ENCODE peak calls at places on chromosomes 12 and 14, in six cellular contexts. A is small intestine, R is pancreas, Z is psoas muscle, N is uterus, D is HCT116. J is an unnamed sample. For H3K4me1, the result is how much of the 10 kb centered on the place peaks cover.

GRCh38 chr12:110234197-110235154 is 46.6 kb upstream of the ATP2A2 start:
- DNase-seq in A (peak), R (no peak), Z (no peak), N (no peak), D (no peak), J (no peak)

GRCh38 chr12:112199136-112199535 is 73.8 kb downstream of the TRAFD1 start:
- DNase-seq in A (no peak), R (no peak), Z (no peak), N (no peak), D (no peak), J (no peak)

GRCh38 chr12:66176525-66176924 is 6.7 kb upstream of the TMBIM4 start:
- DNase-seq in A (peak), R (no peak), Z (no peak), N (no peak), D (no peak), J (no peak)

GRCh38 chr14:59918824-59919581 is 941 bp upstream of the LRRC9 start:
- DNase-seq in A (no peak), R (no peak), Z (peak), N (no peak), D (peak), J (no peak)

GRCh38 chr14:21735639-21736307 is 62.2 kb upstream of the OR4E1 start:
- DNase-seq in A (no peak), R (no peak), Z (no peak), N (no peak), D (no peak), J (no peak)

GRCh38 chr12:25497021-25497420 is 56.1 kb downstream of the LMNTD1 start:
- DNase-seq in A (no peak), R (no peak), Z (no peak), N (no peak), D (no peak), J (no peak)

GRCh38 chr14:104735830-104736642 is 12.0 kb downstream of the ADSS1 start:
- DNase-seq in A (no peak), R (no peak), Z (peak), N (peak), D (no peak), J (peak)

GRCh38 chr12:72072613-72073212 is 134.1 kb downstream of the TPH2 start:
- DNase-seq in A (no peak), R (no peak), Z (no peak), N (no peak), D (no peak), J (no peak)

GRCh38 chr12:29067430-29067829 is 81.6 kb upstream of the FAR2 start:
- DNase-seq in A (no peak), R (no peak), Z (peak), N (no peak), D (no peak), J (no peak)

GRCh38 chr14:96297000-96297399 is 41.0 kb downstream of the BDKRB1 start:
- DNase-seq in A (peak), R (no peak), Z (no peak), N (no peak), D (no peak), J (no peak)

GRCh38 chr12:52870361-52871290 is 21.8 kb upstream of the KRT78 start:
- DNase-seq in A (peak), R (peak), Z (peak), N (no peak), D (no peak), J (peak)

GRCh38 chr12:118981285-118982201 is at the start of gene SRRM4:
- DNase-seq in A (no peak), R (peak), Z (no peak), N (no peak), D (no peak), J (no peak)

GRCh38 chr12:93526786-93527428 is 45.6 kb upstream of the SOCS2 start:
- DNase-seq in A (peak), R (no peak), Z (no peak), N (no peak), D (peak), J (no peak)

GRCh38 chr12:96141216-96141944 is 52.8 kb upstream of the ELK3 start:
- DNase-seq in A (no peak), R (no peak), Z (no peak), N (no peak), D (no peak), J (no peak)

GRCh38 chr12:8899835-8900234 is 14.5 kb upstream of the PHC1 start:
- DNase-seq in A (no peak), R (no peak), Z (no peak), N (no peak), D (no peak), J (no peak)

GRCh38 chr14:25050494-25051170 is 685 bp upstream of the STXBP6 start:
- DNase-seq in A (peak), R (no peak), Z (no peak), N (no peak), D (no peak), J (peak)

GRCh38 chr12:6399884-6400670 is 16.1 kb downstream of the LTBR start:
- DNase-seq in A (peak), R (no peak), Z (no peak), N (no peak), D (no peak), J (no peak)

GRCh38 chr12:120429368-120429767 is 8.5 kb upstream of the COX6A1 start:
- DNase-seq in A (peak), R (no peak), Z (no peak), N (no peak), D (no peak), J (peak)

GRCh38 chr12:109820921-109821381 is 12.2 kb downstream of the TRPV4 start:
- DNase-seq in A (no peak), R (no peak), Z (no peak), N (no peak), D (no peak), J (no peak)

GRCh38 chr14:104399432-104400155 is 180.0 kb upstream of the C14orf180 start:
- DNase-seq in A (no peak), R (no peak), Z (no peak), N (no peak), D (no peak), J (no peak)

GRCh38 chr12:12018454-12018853 is 52.3 kb upstream of the BCL2L14 start:
- DNase-seq in A (no peak), R (no peak), Z (no peak), N (no peak), D (no peak), J (no peak)

GRCh38 chr12:79121486-79121885 is 256.9 kb downstream of the SYT1 start:
- DNase-seq in A (no peak), R (no peak), Z (no peak), N (no peak), D (peak), J (no peak)

GRCh38 chr14:37122288-37122687 is 50.1 kb downstream of the SLC25A21 start:
- DNase-seq in A (no peak), R (no peak), Z (no peak), N (no peak), D (peak), J (no peak)

GRCh38 chr14:89302396-89302950 is 114.6 kb downstream of the FOXN3 start:
- DNase-seq in A (no peak), R (no peak), Z (no peak), N (no peak), D (peak), J (no peak)

GRCh38 chr12:3132636-3133409 is 55.6 kb downstream of the TSPAN9 start:
- DNase-seq in A (no peak), R (no peak), Z (no peak), N (peak), D (no peak), J (no peak)

GRCh38 chr12:51188359-51189051 is 15.6 kb upstream of the TFCP2 start:
- DNase-seq in A (no peak), R (no peak), Z (no peak), N (no peak), D (no peak), J (no peak)

GRCh38 chr14:100557658-100558057 is 29.6 kb downstream of the BEGAIN start:
- DNase-seq in A (no peak), R (no peak), Z (no peak), N (no peak), D (no peak), J (no peak)

GRCh38 chr12:66555113-66555512 is 123.8 kb downstream of the GRIP1 start:
- DNase-seq in A (no peak), R (no peak), Z (no peak), N (no peak), D (no peak), J (no peak)

GRCh38 chr12:121676190-121676589 is 6.7 kb upstream of the MORN3 start:
- DNase-seq in A (no peak), R (no peak), Z (no peak), N (no peak), D (no peak), J (no peak)

GRCh38 chr14:81303258-81303935 is 82.6 kb upstream of the GTF2A1 start:
- DNase-seq in A (peak), R (peak), Z (peak), N (peak), D (peak), J (peak)

GRCh38 chr12:94193168-94193567 is 44.8 kb downstream of the PLXNC1 start:
- DNase-seq in A (no peak), R (no peak), Z (no peak), N (no peak), D (no peak), J (no peak)

GRCh38 chr14:44531648-44532047 is 24.6 kb upstream of the FSCB start:
- DNase-seq in A (no peak), R (no peak), Z (no peak), N (no peak), D (no peak), J (no peak)

GRCh38 chr14:75445958-75446357 is 18.1 kb downstream of the JDP2 start:
- DNase-seq in A (no peak), R (no peak), Z (no peak), N (no peak), D (no peak), J (no peak)

GRCh38 chr12:75444444-75445136 is 36.0 kb upstream of the GLIPR1 start:
- DNase-seq in A (no peak), R (no peak), Z (no peak), N (no peak), D (no peak), J (no peak)

GRCh38 chr12:105222726-105223357 is 13.1 kb downstream of the APPL2 start:
- DNase-seq in A (no peak), R (no peak), Z (no peak), N (no peak), D (no peak), J (no peak)

GRCh38 chr12:105222326-105222655 is 13.7 kb downstream of the APPL2 start:
- DNase-seq in A (no peak), R (no peak), Z (no peak), N (no peak), D (no peak), J (no peak)

GRCh38 chr12:105220929-105221290 is 15.1 kb downstream of the APPL2 start:
- DNase-seq in A (peak), R (no peak), Z (no peak), N (no peak), D (no peak), J (no peak)

GRCh38 chr12:105220150-105220928 is 15.6 kb downstream of the APPL2 start:
- DNase-seq in A (no peak), R (no peak), Z (no peak), N (no peak), D (no peak), J (no peak)

DNA sequence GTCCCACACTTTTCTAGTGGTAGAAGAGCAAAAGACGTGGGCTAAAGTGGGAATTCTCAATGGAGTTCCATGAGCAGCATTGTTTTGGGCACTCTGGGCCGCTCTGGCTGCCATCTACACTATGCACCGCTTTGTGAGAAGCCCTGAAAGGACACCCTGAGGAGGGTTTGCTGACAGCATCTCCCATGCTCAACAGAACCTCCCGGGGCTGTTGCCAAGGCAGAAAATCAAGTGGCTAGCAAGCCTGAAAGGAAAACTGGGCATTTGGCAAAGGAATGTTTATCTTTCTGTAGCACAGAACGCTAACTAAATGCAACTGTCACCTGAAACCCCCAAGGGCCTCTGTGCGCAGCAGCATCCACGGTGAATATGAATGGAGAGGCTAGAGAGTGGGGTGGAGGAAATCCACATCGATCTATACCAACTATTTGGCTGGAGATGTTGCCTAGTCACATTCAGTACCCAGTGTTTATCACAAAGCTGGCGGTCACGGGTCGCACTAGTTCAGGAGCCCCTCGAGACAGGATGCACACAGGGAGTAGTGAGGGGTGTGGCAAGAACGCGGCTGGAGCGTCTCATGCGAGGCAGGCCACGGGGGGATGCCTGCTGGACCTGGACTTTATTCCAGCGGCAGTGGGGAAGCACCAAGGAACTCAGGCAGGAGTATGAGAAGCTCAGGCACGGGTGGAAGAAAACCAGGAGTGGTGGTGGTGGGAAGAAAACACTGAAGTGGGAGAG is 14.2 kb downstream of the APPL2 start:
- DNase-seq in A (no peak), R (no peak), Z (no peak), N (no peak), D (no peak), J (no peak)
- H3K4me1 ChIP-seq in A (under half), R (under half), Z (under half), N (under half), D (under half), J (under half)

GRCh38 chr14:92516344-92516965 is 2.9 kb downstream of the RIN3 start:
- DNase-seq in A (no peak), R (no peak), Z (no peak), N (no peak), D (no peak), J (no peak)
- H3K4me1 ChIP-seq in A (under half), R (under half), Z (under half), N (under half), D (under half), J (under half)

GRCh38 chr12:32894566-32894965 is 2.0 kb downstream of the PKP2 start:
- DNase-seq in A (peak), R (no peak), Z (no peak), N (no peak), D (no peak), J (no peak)

GRCh38 chr12:32891956-32892355 is 4.6 kb downstream of the PKP2 start:
- DNase-seq in A (no peak), R (no peak), Z (no peak), N (no peak), D (no peak), J (no peak)

GRCh38 chr12:32893008-32893407 is 3.6 kb downstream of the PKP2 start:
- DNase-seq in A (no peak), R (no peak), Z (no peak), N (no peak), D (no peak), J (no peak)

GRCh38 chr12:32891526-32891925 is 5.1 kb downstream of the PKP2 start:
- DNase-seq in A (no peak), R (no peak), Z (no peak), N (no peak), D (no peak), J (no peak)

DNA sequence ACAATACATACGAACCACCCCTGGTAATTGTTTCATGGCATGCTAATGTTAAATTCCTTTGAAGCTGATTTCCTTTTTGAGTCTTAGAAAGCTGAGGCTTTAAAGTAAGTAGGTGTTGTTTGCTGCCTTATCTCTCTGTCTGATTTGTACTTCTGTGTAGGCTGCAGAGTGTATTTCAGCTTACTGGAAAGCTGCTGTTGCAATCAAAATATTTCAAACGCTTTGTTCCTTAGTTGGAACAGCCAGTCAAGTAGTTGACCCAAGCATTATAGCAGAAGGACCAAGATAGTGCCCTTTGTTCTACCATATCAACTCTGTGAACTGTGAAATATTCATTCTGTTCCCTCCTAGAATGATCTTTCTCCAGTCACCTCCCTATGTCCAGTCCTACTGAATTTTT is 3.1 kb downstream of the PKP2 start:
- DNase-seq in A (peak), R (no peak), Z (no peak), N (no peak), D (no peak), J (no peak)
- H3K4me1 ChIP-seq in A (under half), R (under half), Z (under half), N (under half), D (under half), J (under half)

GRCh38 chr12:26512213-26512612 is 316.8 kb downstream of the SSPN start:
- DNase-seq in A (peak), R (no peak), Z (no peak), N (no peak), D (no peak), J (no peak)
- H3K4me1 ChIP-seq in A (under half), R (under half), Z (under half), N (under half), D (under half), J (under half)

J was measured in mucosa of descending colon.